ENCODE peak calls at places on chromosomes 3 and 15, in five cellular contexts. One of them, this sample, is unnamed. For H3K27me3, the result is how much of the 10 kb centered on the place peaks cover.

GRCh38 chr15:83764201-83764839 is 110.4 kb downstream of the ADAMTSL3 start:
- DNase-seq in adrenal gland: no peak
- DNase-seq in prostate gland: no peak
- DNase-seq in body of pancreas: no peak
- DNase-seq in transverse colon: no peak
- DNase-seq in this sample: no peak

GRCh38 chr3:142844339-142844977 is 44.4 kb downstream of the PCOLCE2 start:
- DNase-seq in adrenal gland: no peak
- DNase-seq in prostate gland: no peak
- DNase-seq in body of pancreas: no peak
- DNase-seq in transverse colon: no peak
- DNase-seq in this sample: no peak

GRCh38 chr15:101353240-101353639 is 58.2 kb upstream of the SNRPA1 start:
- DNase-seq in adrenal gland: no peak
- DNase-seq in prostate gland: no peak
- DNase-seq in body of pancreas: no peak
- DNase-seq in transverse colon: no peak
- DNase-seq in this sample: no peak

GRCh38 chr3:181487236-181487978 is 224.3 kb upstream of the SOX2 start:
- DNase-seq in adrenal gland: no peak
- DNase-seq in prostate gland: no peak
- DNase-seq in body of pancreas: no peak
- DNase-seq in transverse colon: no peak
- DNase-seq in this sample: no peak

GRCh38 chr3:183375787-183376186 is 52.6 kb downstream of the MCF2L2 start:
- DNase-seq in adrenal gland: no peak
- DNase-seq in prostate gland: no peak
- DNase-seq in body of pancreas: no peak
- DNase-seq in transverse colon: no peak
- DNase-seq in this sample: no peak

GRCh38 chr15:31853370-31853769 is 176.9 kb upstream of the CHRNA7 start:
- DNase-seq in adrenal gland: no peak
- DNase-seq in prostate gland: no peak
- DNase-seq in body of pancreas: no peak
- DNase-seq in transverse colon: no peak
- DNase-seq in this sample: no peak

GRCh38 chr3:113211370-113212154 is at the start of gene BOC:
- DNase-seq in adrenal gland: no peak
- DNase-seq in prostate gland: peak
- DNase-seq in body of pancreas: peak
- DNase-seq in transverse colon: no peak
- DNase-seq in this sample: no peak

GRCh38 chr3:56915969-56916586 is 114.3 kb upstream of the ARHGEF3 start:
- DNase-seq in adrenal gland: no peak
- DNase-seq in prostate gland: no peak
- DNase-seq in body of pancreas: no peak
- DNase-seq in transverse colon: peak
- DNase-seq in this sample: no peak

GRCh38 chr3:141050913-141051632 is at the start of gene SPSB4:
- DNase-seq in adrenal gland: peak
- DNase-seq in prostate gland: no peak
- DNase-seq in body of pancreas: peak
- DNase-seq in transverse colon: peak
- DNase-seq in this sample: no peak

GRCh38 chr3:88810455-88810854 is 297.0 kb upstream of the EPHA3 start:
- DNase-seq in adrenal gland: no peak
- DNase-seq in prostate gland: no peak
- DNase-seq in body of pancreas: no peak
- DNase-seq in transverse colon: no peak
- DNase-seq in this sample: no peak

GRCh38 chr3:196563721-196564225 is 4.6 kb downstream of the WDR53 start:
- DNase-seq in adrenal gland: no peak
- DNase-seq in prostate gland: no peak
- DNase-seq in body of pancreas: no peak
- DNase-seq in transverse colon: no peak
- DNase-seq in this sample: no peak

GRCh38 chr3:33372218-33373081 is 67.8 kb downstream of the UBP1 start:
- DNase-seq in adrenal gland: peak
- DNase-seq in prostate gland: peak
- DNase-seq in body of pancreas: peak
- DNase-seq in transverse colon: peak
- DNase-seq in this sample: no peak

GRCh38 chr15:33126559-33127290 is 67.8 kb downstream of the FMN1 start:
- DNase-seq in adrenal gland: peak
- DNase-seq in prostate gland: peak
- DNase-seq in body of pancreas: peak
- DNase-seq in transverse colon: peak
- DNase-seq in this sample: peak

GRCh38 chr15:57895291-57895690 is 170.2 kb downstream of the ALDH1A2 start:
- DNase-seq in adrenal gland: no peak
- DNase-seq in prostate gland: no peak
- DNase-seq in body of pancreas: no peak
- DNase-seq in transverse colon: no peak
- DNase-seq in this sample: no peak

GRCh38 chr3:188584958-188585689 is 431.2 kb downstream of the LPP start:
- DNase-seq in adrenal gland: no peak
- DNase-seq in prostate gland: no peak
- DNase-seq in body of pancreas: no peak
- DNase-seq in transverse colon: no peak
- DNase-seq in this sample: no peak

GRCh38 chr3:152574461-152575079 is 260.4 kb upstream of the P2RY1 start:
- DNase-seq in adrenal gland: peak
- DNase-seq in prostate gland: peak
- DNase-seq in body of pancreas: peak
- DNase-seq in transverse colon: peak
- DNase-seq in this sample: peak

GRCh38 chr15:59020321-59020720 is 32.9 kb downstream of the RNF111 start:
- DNase-seq in adrenal gland: no peak
- DNase-seq in prostate gland: no peak
- DNase-seq in body of pancreas: no peak
- DNase-seq in transverse colon: no peak
- DNase-seq in this sample: no peak

GRCh38 chr3:52470920-52471319 is 15.5 kb downstream of the NISCH start:
- DNase-seq in adrenal gland: no peak
- DNase-seq in prostate gland: no peak
- DNase-seq in body of pancreas: no peak
- DNase-seq in transverse colon: no peak
- DNase-seq in this sample: no peak

GRCh38 chr3:164186095-164186494 is 892.2 kb downstream of the SI start:
- DNase-seq in adrenal gland: no peak
- DNase-seq in prostate gland: no peak
- DNase-seq in body of pancreas: no peak
- DNase-seq in transverse colon: no peak
- DNase-seq in this sample: no peak

GRCh38 chr3:150253622-150254021 is 154.5 kb upstream of the TSC22D2 start:
- DNase-seq in adrenal gland: no peak
- DNase-seq in prostate gland: peak
- DNase-seq in body of pancreas: no peak
- DNase-seq in transverse colon: no peak
- DNase-seq in this sample: no peak

GRCh38 chr3:195254454-195255175 is 16.3 kb downstream of the XXYLT1 start:
- DNase-seq in adrenal gland: no peak
- DNase-seq in prostate gland: no peak
- DNase-seq in body of pancreas: no peak
- DNase-seq in transverse colon: no peak
- DNase-seq in this sample: no peak

GRCh38 chr3:187721055-187721454 is 18.7 kb upstream of the RTP2 start:
- DNase-seq in adrenal gland: no peak
- DNase-seq in prostate gland: no peak
- DNase-seq in body of pancreas: no peak
- DNase-seq in transverse colon: no peak
- DNase-seq in this sample: no peak

DNA sequence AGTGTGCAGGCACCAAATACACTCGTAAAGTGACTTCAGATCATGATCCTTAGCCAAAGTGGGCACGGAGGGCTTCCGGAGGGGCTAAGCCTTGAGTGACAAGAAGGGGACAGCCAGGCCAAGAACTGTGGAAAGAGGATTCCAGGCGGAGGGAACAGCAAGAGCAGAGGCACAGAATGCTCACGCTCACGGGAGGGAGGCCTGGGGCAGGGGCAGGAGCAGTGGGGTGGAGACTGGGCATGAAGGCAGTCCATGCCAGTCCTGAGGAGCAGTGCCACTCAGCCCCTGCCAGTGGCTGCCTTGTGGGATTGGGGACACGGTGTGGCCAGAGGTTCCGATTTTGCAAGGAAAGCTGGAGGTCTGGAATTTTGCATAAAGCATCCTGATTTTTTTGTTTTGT is 36.0 kb downstream of the DNAJB8 start:
- DNase-seq in adrenal gland: no peak
- DNase-seq in prostate gland: no peak
- DNase-seq in body of pancreas: no peak
- DNase-seq in transverse colon: no peak
- DNase-seq in this sample: no peak
- H3K27me3 ChIP-seq in adrenal gland: under half
- H3K27me3 ChIP-seq in prostate gland: under half
- H3K27me3 ChIP-seq in body of pancreas: under half
- H3K27me3 ChIP-seq in transverse colon: half or more
- H3K27me3 ChIP-seq in this sample: under half

GRCh38 chr3:98532275-98532637 is 478 bp downstream of the GPR15 start:
- DNase-seq in adrenal gland: no peak
- DNase-seq in prostate gland: no peak
- DNase-seq in body of pancreas: no peak
- DNase-seq in transverse colon: no peak
- DNase-seq in this sample: no peak
- TF ChIP-seq POLR2A in adrenal gland: no peak
- TF ChIP-seq POLR2A in prostate gland: no peak
- TF ChIP-seq POLR2A in body of pancreas: no peak
- TF ChIP-seq POLR2A in transverse colon: no peak
- TF ChIP-seq POLR2A in this sample: no peak

DNA sequence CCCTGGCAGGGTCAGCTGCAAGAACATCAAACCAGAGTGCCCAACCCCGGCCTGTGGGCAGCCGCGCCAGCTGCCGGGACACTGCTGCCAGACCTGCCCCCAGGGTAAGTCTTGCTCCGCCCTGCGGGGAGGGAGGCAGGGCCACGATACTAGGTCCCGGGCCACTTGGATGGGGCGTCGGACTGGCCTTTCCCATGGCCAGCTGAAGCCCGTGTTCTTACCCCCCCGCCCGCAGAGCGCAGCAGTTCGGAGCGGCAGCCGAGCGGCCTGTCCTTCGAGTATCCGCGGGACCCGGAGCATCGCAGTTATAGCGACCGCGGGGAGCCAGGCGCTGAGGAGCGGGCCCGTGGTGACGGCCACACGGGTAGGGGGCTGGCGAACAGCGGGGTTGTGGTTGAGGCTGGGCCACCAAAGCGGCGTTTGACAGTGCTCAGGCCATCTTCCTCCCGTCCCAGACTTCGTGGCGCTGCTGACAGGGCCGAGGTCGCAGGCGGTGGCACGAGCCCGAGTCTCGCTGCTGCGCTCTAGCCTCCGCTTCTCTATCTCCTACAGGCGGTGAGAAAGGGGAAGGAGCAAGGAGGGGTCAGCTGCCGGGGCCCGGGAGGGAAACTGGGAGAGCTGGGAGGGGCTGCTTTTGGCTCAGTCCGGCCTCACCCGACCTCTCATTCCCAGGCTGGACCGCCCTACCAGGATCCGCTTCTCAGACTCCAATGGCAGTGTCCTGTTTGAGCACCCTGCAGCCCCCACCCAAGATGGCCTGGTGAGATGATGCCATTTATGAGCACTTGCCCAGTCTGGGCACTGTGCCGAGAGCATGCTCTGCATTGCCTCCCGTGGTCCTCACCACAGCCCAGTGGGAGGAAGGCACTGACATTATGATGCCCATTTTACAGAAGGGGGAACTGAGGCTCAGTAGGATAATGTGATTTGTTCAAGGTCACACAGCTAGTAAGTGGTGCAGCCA is 1.7 kb downstream of the CHRD start:
- DNase-seq in adrenal gland: no peak
- DNase-seq in prostate gland: no peak
- DNase-seq in body of pancreas: no peak
- DNase-seq in transverse colon: no peak
- DNase-seq in this sample: peak
- H3K27me3 ChIP-seq in adrenal gland: under half
- H3K27me3 ChIP-seq in prostate gland: under half
- H3K27me3 ChIP-seq in body of pancreas: under half
- H3K27me3 ChIP-seq in transverse colon: half or more
- H3K27me3 ChIP-seq in this sample: under half

GRCh38 chr3:42908675-42909074 is 2.7 kb downstream of the ZNF662 start:
- DNase-seq in adrenal gland: no peak
- DNase-seq in prostate gland: no peak
- DNase-seq in body of pancreas: no peak
- DNase-seq in transverse colon: no peak
- DNase-seq in this sample: no peak

GRCh38 chr3:42904076-42904475 is 1.9 kb upstream of the ZNF662 start:
- DNase-seq in adrenal gland: no peak
- DNase-seq in prostate gland: no peak
- DNase-seq in body of pancreas: no peak
- DNase-seq in transverse colon: no peak
- DNase-seq in this sample: no peak

GRCh38 chr3:42905740-42906084 is 230 bp upstream of the ZNF662 start:
- DNase-seq in adrenal gland: no peak
- DNase-seq in prostate gland: no peak
- DNase-seq in body of pancreas: no peak
- DNase-seq in transverse colon: no peak
- DNase-seq in this sample: no peak

GRCh38 chr3:42906905-42907183 is 902 bp downstream of the ZNF662 start:
- DNase-seq in adrenal gland: no peak
- DNase-seq in prostate gland: no peak
- DNase-seq in body of pancreas: no peak
- DNase-seq in transverse colon: no peak
- DNase-seq in this sample: no peak

GRCh38 chr3:42906085-42906904 is at the start of gene ZNF662:
- DNase-seq in adrenal gland: peak
- DNase-seq in prostate gland: peak
- DNase-seq in body of pancreas: peak
- DNase-seq in transverse colon: peak
- DNase-seq in this sample: peak
- TF ChIP-seq POLR2A in adrenal gland: no peak
- TF ChIP-seq POLR2A in prostate gland: no peak
- TF ChIP-seq POLR2A in body of pancreas: peak
- TF ChIP-seq POLR2A in transverse colon: peak
- TF ChIP-seq POLR2A in this sample: no peak

GRCh38 chr15:65385868-65386253 is 8.1 kb upstream of the IGDCC3 start:
- DNase-seq in adrenal gland: no peak
- DNase-seq in prostate gland: no peak
- DNase-seq in body of pancreas: no peak
- DNase-seq in transverse colon: no peak
- DNase-seq in this sample: no peak
- H3K27me3 ChIP-seq in adrenal gland: under half
- H3K27me3 ChIP-seq in prostate gland: under half
- H3K27me3 ChIP-seq in body of pancreas: under half
- H3K27me3 ChIP-seq in transverse colon: under half
- H3K27me3 ChIP-seq in this sample: under half

This sample was measured in tibial nerve.